ENCODE peak calls at places on chromosome 10, in seven cellular contexts. U is Caco-2, O is body of pancreas, S is upper lobe of right lung, N is SK-N-SH, M is A549, Z is MG63. I is an unnamed sample. For H3K9me3, the result is how much of the 10 kb centered on the place peaks cover.

GRCh38 chr10:75717126-75717916 is 285.9 kb downstream of the LRMDA start:
- DNase-seq in U (no peak), Z (no peak), O (no peak), M (peak), N (no peak), S (no peak), I (no peak)

GRCh38 chr10:88938938-88939337 is 13.6 kb downstream of the ACTA2 start:
- DNase-seq in M (no peak), O (no peak), N (no peak), Z (no peak), S (no peak), U (no peak), I (no peak)

GRCh38 chr10:22712959-22713852 is 1.2 kb downstream of the PIP4K2A start:
- DNase-seq in Z (peak), M (no peak), S (peak), N (peak), U (no peak), O (peak), I (peak)

GRCh38 chr10:62050627-62050924 is 149.1 kb downstream of the ARID5B start:
- DNase-seq in Z (no peak), O (no peak), S (no peak), N (no peak), U (no peak), M (no peak), I (no peak)

GRCh38 chr10:101091546-101092290 is 29.9 kb downstream of the KAZALD1 start:
- DNase-seq in Z (peak), S (no peak), O (peak), N (no peak), U (no peak), M (peak), I (peak)

GRCh38 chr10:73247509-73248258 is 629 bp upstream of the DNAJC9 start:
- DNase-seq in Z (peak), M (no peak), S (no peak), N (no peak), O (no peak), U (no peak), I (no peak)

GRCh38 chr10:127020260-127020659 is 115.0 kb downstream of the DOCK1 start:
- DNase-seq in U (no peak), S (no peak), N (no peak), Z (no peak), O (no peak), M (no peak), I (no peak)

GRCh38 chr10:80409121-80409520 is 770 bp downstream of the PRXL2A start:
- DNase-seq in U (no peak), N (peak), M (no peak), S (no peak), O (no peak), Z (no peak), I (no peak)

GRCh38 chr10:29698766-29699490 is 64.2 kb upstream of the SVIL start:
- DNase-seq in M (no peak), U (no peak), O (no peak), N (no peak), S (no peak), Z (no peak), I (no peak)

GRCh38 chr10:131267814-131268095 is 43.8 kb downstream of the TCERG1L start:
- DNase-seq in N (no peak), O (no peak), M (no peak), Z (no peak), U (no peak), S (no peak), I (no peak)
- H3K9me3 ChIP-seq in N (under half), O (under half), M (under half), Z (under half), U (under half), S (under half), I (under half)

GRCh38 chr10:130141878-130142277 is 5.7 kb downstream of the GLRX3 start:
- DNase-seq in S (no peak), N (no peak), Z (no peak), O (no peak), M (no peak), U (no peak), I (no peak)

GRCh38 chr10:130138479-130138866 is 2.3 kb downstream of the GLRX3 start:
- DNase-seq in U (peak), N (no peak), S (no peak), Z (peak), M (peak), O (no peak), I (no peak)

GRCh38 chr10:130141038-130141437 is 4.8 kb downstream of the GLRX3 start:
- DNase-seq in O (no peak), N (no peak), U (no peak), S (no peak), Z (no peak), M (no peak), I (no peak)

GRCh38 chr10:130141460-130141859 is 5.3 kb downstream of the GLRX3 start:
- DNase-seq in S (no peak), Z (no peak), M (no peak), N (no peak), U (no peak), O (no peak), I (no peak)

DNA sequence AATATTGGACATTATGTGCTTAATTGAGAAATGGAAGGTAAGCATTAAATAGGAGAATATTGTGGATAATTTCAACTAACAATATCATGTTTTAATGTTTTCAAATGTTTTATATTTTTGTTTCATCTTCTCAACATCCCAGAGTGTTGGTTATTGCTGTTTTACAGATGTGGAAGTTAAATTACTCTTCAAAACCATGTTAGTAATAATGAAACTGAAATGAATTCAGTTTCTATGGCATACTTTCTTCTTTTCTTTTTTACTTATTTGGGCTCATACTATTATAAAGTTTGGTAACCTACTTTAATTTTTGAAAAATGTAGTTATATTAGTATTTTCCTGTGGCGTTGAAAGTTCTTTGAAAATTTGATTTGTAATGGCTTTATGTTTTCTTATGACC is 4.2 kb downstream of the GLRX3 start:
- DNase-seq in Z (no peak), O (no peak), N (no peak), U (no peak), S (no peak), M (no peak), I (no peak)
- H3K4me3 ChIP-seq in Z (no peak), O (no peak), N (no peak), U (no peak), S (no peak), M (no peak), I (no peak)

GRCh38 chr10:17282311-17282710 is 54.3 kb downstream of the VIM start:
- DNase-seq in S (no peak), N (no peak), M (no peak), U (no peak), Z (no peak), O (no peak), I (no peak)

GRCh38 chr10:17276756-17277424 is 48.8 kb downstream of the VIM start:
- DNase-seq in M (no peak), U (no peak), N (no peak), O (no peak), S (no peak), Z (no peak), I (no peak)

GRCh38 chr10:17273403-17273802 is 45.4 kb downstream of the VIM start:
- DNase-seq in N (no peak), O (no peak), U (no peak), M (peak), Z (peak), S (no peak), I (no peak)

DNA sequence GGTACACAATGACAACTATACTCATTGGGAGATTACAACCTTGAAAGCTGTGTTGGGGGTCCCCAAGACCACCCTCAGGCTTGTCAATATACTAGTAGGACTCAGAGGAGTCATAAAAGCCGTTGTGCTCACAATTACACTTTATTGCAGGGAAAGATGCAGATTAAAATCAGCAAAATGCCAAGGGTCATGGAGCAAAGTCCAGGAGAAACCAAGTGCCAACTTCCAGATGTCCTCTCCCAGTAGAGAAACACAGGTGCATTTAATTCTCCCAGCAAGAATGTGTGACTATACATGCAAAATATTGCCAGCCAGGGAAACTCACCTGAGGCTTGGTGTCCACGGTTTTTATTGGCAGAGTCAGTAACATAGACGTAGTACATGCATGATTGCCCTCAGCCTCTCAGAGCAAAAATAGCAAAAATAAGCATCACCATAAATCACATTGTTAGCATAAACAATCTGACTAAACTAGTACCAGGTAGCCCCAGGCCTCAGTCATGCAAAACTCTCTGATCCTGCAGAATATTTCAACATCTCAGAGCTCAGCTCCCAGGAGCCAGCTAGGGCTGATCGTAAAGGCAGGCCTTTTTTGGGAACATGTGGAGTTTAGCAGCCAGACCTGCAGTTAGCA is 50.7 kb downstream of the VIM start:
- DNase-seq in Z (no peak), S (no peak), M (no peak), O (no peak), N (no peak), U (no peak), I (no peak)
- H3K9me3 ChIP-seq in Z (under half), S (under half), M (under half), O (under half), N (under half), U (under half), I (under half)

GRCh38 chr10:71966046-71967004 is 2.1 kb downstream of the CHST3 start:
- DNase-seq in U (no peak), N (no peak), S (no peak), Z (peak), O (no peak), M (peak), I (no peak)
- H3K4me3 ChIP-seq in U (peak), N (peak), S (peak), Z (peak), O (no peak), M (peak), I (peak)

DNA sequence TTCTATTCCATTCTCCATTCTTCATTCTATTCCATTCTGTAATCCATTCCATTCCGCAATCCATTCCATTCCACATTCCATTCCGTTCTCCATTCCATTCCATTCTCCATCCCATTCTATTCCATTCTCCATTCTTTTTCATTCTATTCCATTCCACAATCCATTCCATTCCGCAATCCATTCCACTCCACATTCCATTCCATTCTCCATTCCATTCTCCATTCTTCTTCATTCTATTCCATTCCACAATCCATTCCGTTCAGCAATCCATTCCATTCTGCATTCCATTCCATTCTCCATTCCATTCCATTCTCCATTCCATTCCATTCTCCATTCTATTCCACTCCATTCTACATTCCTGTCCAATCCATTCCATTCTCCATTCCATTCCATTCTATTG is 85.2 kb downstream of the NSUN6 start:
- DNase-seq in S (no peak), M (peak), O (no peak), U (no peak), Z (no peak), N (no peak), I (no peak)
- H3K9me3 ChIP-seq in S (under half), M (under half), O (under half), U (under half), Z (under half), N (under half), I (under half)

I was measured in BE2C.